ENCODE peak calls at places on chromosomes 13 and 19, in eight cellular contexts. X is dermis blood vessel endothelial cell; H is A172; B is astrocyte of the hippocampus; K is CD8-positive, alpha-beta memory T cell; Z is GM04503; W is activated CD4-positive, alpha-beta T cell treated with anti-CD3 and anti-CD28 coated beads for 1 hour; L is iPS DF 19.7. Y is an unnamed sample.

GRCh38 chr13:27131202-27131623 is 40.4 kb downstream of the USP12 start:
- DNase-seq in X (peak), Z (no peak), K (peak), L (peak), B (peak), W (peak), H (peak), Y (peak)

GRCh38 chr13:92232880-92233279 is 834.5 kb downstream of the GPC5 start:
- DNase-seq in H (no peak), Z (no peak), B (no peak), K (no peak), W (no peak), X (no peak), L (no peak), Y (no peak)

GRCh38 chr19:1875646-1876493 is 9.4 kb downstream of the ABHD17A start:
- DNase-seq in H (peak), Z (no peak), W (peak), L (no peak), K (peak), B (peak), X (peak), Y (peak)

GRCh38 chr13:50161052-50161451 is 145.8 kb downstream of the KCNRG start:
- DNase-seq in X (no peak), H (no peak), B (no peak), L (no peak), K (no peak), W (no peak), Z (no peak), Y (no peak)

GRCh38 chr13:98326274-98326673 is 149.2 kb upstream of the RNF113B start:
- DNase-seq in W (no peak), X (no peak), H (no peak), B (no peak), Z (no peak), L (no peak), K (no peak), Y (no peak)

GRCh38 chr13:36086117-36086516 is 45.1 kb downstream of the DCLK1 start:
- DNase-seq in Z (no peak), X (no peak), W (no peak), H (no peak), K (no peak), B (no peak), L (no peak), Y (no peak)

GRCh38 chr13:24348797-24349515 is 39.6 kb downstream of the C1QTNF9 start:
- DNase-seq in L (no peak), B (no peak), Z (no peak), H (no peak), W (no peak), K (no peak), X (peak), Y (no peak)

GRCh38 chr19:56142087-56142787 is 1.1 kb downstream of the ZNF444 start:
- DNase-seq in B (no peak), W (no peak), H (no peak), K (no peak), Z (no peak), L (no peak), X (no peak), Y (no peak)

GRCh38 chr19:2416321-2417097 is 10.9 kb downstream of the TIMM13 start:
- DNase-seq in H (no peak), W (no peak), B (no peak), Z (no peak), L (no peak), K (no peak), X (no peak), Y (no peak)

GRCh38 chr19:56671613-56671994 is at the start of gene ZNF835:
- DNase-seq in K (peak), W (peak), H (no peak), B (peak), L (peak), X (peak), Z (no peak), Y (peak)

GRCh38 chr13:79225487-79226232 is 180.4 kb downstream of the RBM26 start:
- DNase-seq in X (no peak), K (no peak), Z (no peak), H (no peak), B (peak), L (no peak), W (no peak), Y (no peak)

GRCh38 chr13:99282264-99283231 is 24.4 kb upstream of the GPR18 start:
- DNase-seq in X (no peak), H (no peak), W (no peak), L (no peak), B (no peak), K (no peak), Z (no peak), Y (no peak)

GRCh38 chr13:42865703-42866102 is 84.3 kb downstream of the FAM216B start:
- DNase-seq in B (no peak), K (no peak), X (no peak), W (no peak), Z (no peak), H (no peak), L (no peak), Y (no peak)

GRCh38 chr13:57627663-57628062 is 3.9 kb upstream of the PCDH17 start:
- DNase-seq in Z (no peak), W (no peak), H (peak), B (peak), X (peak), K (no peak), L (no peak), Y (no peak)

GRCh38 chr19:6970478-6970877 is 50.8 kb downstream of the MBD3L2B start:
- DNase-seq in W (no peak), Z (no peak), H (no peak), L (no peak), X (no peak), B (no peak), K (no peak), Y (no peak)

GRCh38 chr13:114063545-114064515 is 68.6 kb downstream of the RASA3 start:
- DNase-seq in H (peak), K (no peak), L (no peak), Z (peak), B (peak), X (peak), W (no peak), Y (no peak)

GRCh38 chr13:73248711-73249580 is 190.1 kb downstream of the KLF5 start:
- DNase-seq in B (peak), H (no peak), Z (no peak), X (no peak), K (no peak), L (peak), W (no peak), Y (no peak)

GRCh38 chr13:56755181-56755580 is 385.5 kb upstream of the PRR20A start:
- DNase-seq in X (no peak), K (no peak), W (no peak), B (no peak), H (no peak), Z (no peak), L (no peak), Y (no peak)

GRCh38 chr13:77533875-77534788 is 1.4 kb upstream of the SCEL start:
- DNase-seq in L (no peak), X (no peak), B (peak), W (no peak), Z (no peak), K (no peak), H (no peak), Y (no peak)

GRCh38 chr13:69178000-69178399 is 929.6 kb upstream of the ATXN8OS start:
- DNase-seq in H (no peak), B (no peak), W (no peak), L (no peak), Z (no peak), K (no peak), X (no peak), Y (no peak)

GRCh38 chr13:37816276-37816675 is 53.3 kb downstream of the TRPC4 start:
- DNase-seq in W (no peak), B (no peak), L (no peak), K (no peak), H (no peak), X (no peak), Z (no peak), Y (no peak)

GRCh38 chr19:36082916-36083315 is 28.0 kb upstream of the OVOL3 start:
- DNase-seq in K (no peak), H (no peak), Z (no peak), B (no peak), X (no peak), L (no peak), W (no peak), Y (no peak)

GRCh38 chr19:10936661-10937084 is 8.1 kb downstream of the TIMM29 start:
- DNase-seq in W (no peak), B (peak), K (no peak), L (peak), Z (peak), H (peak), X (peak), Y (no peak)

GRCh38 chr19:47158879-47159509 is 28.4 kb downstream of the SAE1 start:
- DNase-seq in W (no peak), B (peak), K (no peak), Z (no peak), H (peak), X (peak), L (no peak), Y (no peak)

GRCh38 chr13:29817604-29818378 is 32.6 kb downstream of the UBL3 start:
- DNase-seq in X (peak), W (no peak), L (no peak), H (no peak), Z (no peak), B (no peak), K (no peak), Y (no peak)

GRCh38 chr19:7522923-7523667 is 671 bp downstream of the MCOLN1 start:
- DNase-seq in Z (no peak), K (no peak), W (no peak), X (peak), B (no peak), H (peak), L (no peak), Y (no peak)

GRCh38 chr13:35855531-35856019 is 275.6 kb downstream of the DCLK1 start:
- DNase-seq in W (no peak), L (peak), K (no peak), H (peak), Z (no peak), X (peak), B (peak), Y (no peak)

GRCh38 chr13:111900390-111901180 is 166.4 kb upstream of the SOX1 start:
- DNase-seq in H (no peak), W (no peak), K (no peak), X (no peak), B (peak), L (no peak), Z (no peak), Y (no peak)

GRCh38 chr13:33931397-33931987 is 113.5 kb downstream of the RFC3 start:
- DNase-seq in L (peak), K (no peak), W (no peak), Z (no peak), X (peak), B (peak), H (peak), Y (no peak)

GRCh38 chr19:37519890-37520289 is 13.2 kb downstream of the ZNF793 start:
- DNase-seq in Z (no peak), X (no peak), L (no peak), B (peak), K (no peak), W (no peak), H (peak), Y (no peak)

GRCh38 chr13:39273953-39274352 is 235.7 kb downstream of the NHLRC3 start:
- DNase-seq in Z (no peak), W (no peak), L (peak), X (peak), B (peak), H (peak), K (no peak), Y (no peak)

GRCh38 chr19:2032296-2032941 is 16.9 kb upstream of the BTBD2 start:
- DNase-seq in X (peak), W (no peak), Z (peak), B (peak), H (peak), K (peak), L (no peak), Y (peak)

GRCh38 chr19:43430142-43430710 is 15.5 kb downstream of the TEX101 start:
- DNase-seq in K (peak), W (no peak), Z (no peak), B (no peak), H (no peak), L (no peak), X (peak), Y (no peak)

GRCh38 chr13:49635599-49636433 is 7.5 kb downstream of the ARL11 start:
- DNase-seq in K (peak), X (peak), B (no peak), W (no peak), L (peak), Z (no peak), H (no peak), Y (peak)

GRCh38 chr19:5225486-5226345 is 114.9 kb downstream of the PTPRS start:
- DNase-seq in K (no peak), L (no peak), H (no peak), W (no peak), B (peak), Z (no peak), X (peak), Y (no peak)

Y was measured in natural killer cell.